ENCODE peak calls at places on chromosomes 7 and 10, in ten cellular contexts. One of them, this sample, is unnamed.

GRCh38 chr7:4513450-4513849 is 168.6 kb upstream of the FOXK1 start:
- DNase-seq in Right ventricle myocardium superior: no peak
- DNase-seq in esophagus muscularis mucosa: no peak
- DNase-seq in naive thymus-derived CD8-positive, alpha-beta T cell: no peak
- DNase-seq in fibroblast of the aortic adventitia: no peak
- DNase-seq in HCEC 1CT: no peak
- DNase-seq in activated CD8-positive, alpha-beta memory T cell treated with anti-CD3 and anti-CD28 coated beads for 1 hour: no peak
- DNase-seq in CD4-positive, alpha-beta memory T cell: no peak
- DNase-seq in heart left ventricle: no peak
- DNase-seq in NCI-H1436: no peak
- DNase-seq in this sample: no peak

GRCh38 chr10:57979986-57980385 is 287.7 kb downstream of the IPMK start:
- DNase-seq in activated CD8-positive, alpha-beta memory T cell treated with anti-CD3 and anti-CD28 coated beads for 1 hour: no peak
- DNase-seq in fibroblast of the aortic adventitia: no peak
- DNase-seq in heart left ventricle: no peak
- DNase-seq in CD4-positive, alpha-beta memory T cell: no peak
- DNase-seq in esophagus muscularis mucosa: no peak
- DNase-seq in naive thymus-derived CD8-positive, alpha-beta T cell: no peak
- DNase-seq in HCEC 1CT: peak; percentile 15
- DNase-seq in Right ventricle myocardium superior: no peak
- DNase-seq in NCI-H1436: no peak
- DNase-seq in this sample: no peak

GRCh38 chr7:47371733-47372368 is 210.1 kb downstream of the TNS3 start:
- DNase-seq in fibroblast of the aortic adventitia: no peak
- DNase-seq in heart left ventricle: peak; percentile 85
- DNase-seq in Right ventricle myocardium superior: peak; percentile 91
- DNase-seq in activated CD8-positive, alpha-beta memory T cell treated with anti-CD3 and anti-CD28 coated beads for 1 hour: no peak
- DNase-seq in CD4-positive, alpha-beta memory T cell: no peak
- DNase-seq in esophagus muscularis mucosa: no peak
- DNase-seq in naive thymus-derived CD8-positive, alpha-beta T cell: no peak
- DNase-seq in NCI-H1436: peak; percentile 2
- DNase-seq in HCEC 1CT: no peak
- DNase-seq in this sample: peak; percentile 89

GRCh38 chr10:32909461-32909860 is 48.6 kb downstream of the ITGB1 start:
- DNase-seq in NCI-H1436: no peak
- DNase-seq in HCEC 1CT: no peak
- DNase-seq in naive thymus-derived CD8-positive, alpha-beta T cell: no peak
- DNase-seq in heart left ventricle: no peak
- DNase-seq in Right ventricle myocardium superior: no peak
- DNase-seq in activated CD8-positive, alpha-beta memory T cell treated with anti-CD3 and anti-CD28 coated beads for 1 hour: no peak
- DNase-seq in fibroblast of the aortic adventitia: no peak
- DNase-seq in esophagus muscularis mucosa: no peak
- DNase-seq in CD4-positive, alpha-beta memory T cell: no peak
- DNase-seq in this sample: no peak

GRCh38 chr7:156022483-156023459 is 210.5 kb upstream of the SHH start:
- DNase-seq in HCEC 1CT: no peak
- DNase-seq in CD4-positive, alpha-beta memory T cell: no peak
- DNase-seq in naive thymus-derived CD8-positive, alpha-beta T cell: no peak
- DNase-seq in esophagus muscularis mucosa: peak; percentile 85
- DNase-seq in heart left ventricle: no peak
- DNase-seq in fibroblast of the aortic adventitia: no peak
- DNase-seq in activated CD8-positive, alpha-beta memory T cell treated with anti-CD3 and anti-CD28 coated beads for 1 hour: no peak
- DNase-seq in Right ventricle myocardium superior: no peak
- DNase-seq in NCI-H1436: no peak
- DNase-seq in this sample: no peak

GRCh38 chr10:80460399-80461207 is 6.5 kb downstream of the TSPAN14 start:
- DNase-seq in NCI-H1436: no peak
- DNase-seq in esophagus muscularis mucosa: no peak
- DNase-seq in heart left ventricle: no peak
- DNase-seq in HCEC 1CT: no peak
- DNase-seq in activated CD8-positive, alpha-beta memory T cell treated with anti-CD3 and anti-CD28 coated beads for 1 hour: no peak
- DNase-seq in CD4-positive, alpha-beta memory T cell: no peak
- DNase-seq in Right ventricle myocardium superior: peak; percentile 59
- DNase-seq in fibroblast of the aortic adventitia: peak; percentile 49
- DNase-seq in naive thymus-derived CD8-positive, alpha-beta T cell: no peak
- DNase-seq in this sample: peak; percentile 92

GRCh38 chr10:44786451-44786850 is 124.7 kb upstream of the TMEM72 start:
- DNase-seq in esophagus muscularis mucosa: peak; percentile 64
- DNase-seq in NCI-H1436: no peak
- DNase-seq in HCEC 1CT: no peak
- DNase-seq in heart left ventricle: no peak
- DNase-seq in activated CD8-positive, alpha-beta memory T cell treated with anti-CD3 and anti-CD28 coated beads for 1 hour: no peak
- DNase-seq in naive thymus-derived CD8-positive, alpha-beta T cell: no peak
- DNase-seq in fibroblast of the aortic adventitia: peak; percentile 97
- DNase-seq in CD4-positive, alpha-beta memory T cell: no peak
- DNase-seq in Right ventricle myocardium superior: no peak
- DNase-seq in this sample: no peak

GRCh38 chr7:88169717-88170320 is 50.0 kb downstream of the SRI start:
- DNase-seq in fibroblast of the aortic adventitia: peak; percentile 26
- DNase-seq in activated CD8-positive, alpha-beta memory T cell treated with anti-CD3 and anti-CD28 coated beads for 1 hour: no peak
- DNase-seq in HCEC 1CT: no peak
- DNase-seq in NCI-H1436: no peak
- DNase-seq in CD4-positive, alpha-beta memory T cell: no peak
- DNase-seq in esophagus muscularis mucosa: no peak
- DNase-seq in Right ventricle myocardium superior: no peak
- DNase-seq in heart left ventricle: no peak
- DNase-seq in naive thymus-derived CD8-positive, alpha-beta T cell: no peak
- DNase-seq in this sample: peak; percentile 15

GRCh38 chr7:102138676-102139075 is 148.0 kb upstream of the SH2B2 start:
- DNase-seq in NCI-H1436: no peak
- DNase-seq in esophagus muscularis mucosa: no peak
- DNase-seq in CD4-positive, alpha-beta memory T cell: no peak
- DNase-seq in Right ventricle myocardium superior: no peak
- DNase-seq in heart left ventricle: no peak
- DNase-seq in fibroblast of the aortic adventitia: no peak
- DNase-seq in HCEC 1CT: no peak
- DNase-seq in activated CD8-positive, alpha-beta memory T cell treated with anti-CD3 and anti-CD28 coated beads for 1 hour: no peak
- DNase-seq in naive thymus-derived CD8-positive, alpha-beta T cell: no peak
- DNase-seq in this sample: no peak

GRCh38 chr10:3140280-3140679 is 32.3 kb downstream of the PITRM1 start:
- DNase-seq in CD4-positive, alpha-beta memory T cell: no peak
- DNase-seq in esophagus muscularis mucosa: no peak
- DNase-seq in fibroblast of the aortic adventitia: peak; percentile 30
- DNase-seq in NCI-H1436: no peak
- DNase-seq in HCEC 1CT: no peak
- DNase-seq in naive thymus-derived CD8-positive, alpha-beta T cell: no peak
- DNase-seq in Right ventricle myocardium superior: no peak
- DNase-seq in activated CD8-positive, alpha-beta memory T cell treated with anti-CD3 and anti-CD28 coated beads for 1 hour: no peak
- DNase-seq in heart left ventricle: no peak
- DNase-seq in this sample: no peak

GRCh38 chr10:50560370-50560769 is 63.4 kb downstream of the SGMS1 start:
- DNase-seq in heart left ventricle: no peak
- DNase-seq in CD4-positive, alpha-beta memory T cell: no peak
- DNase-seq in fibroblast of the aortic adventitia: no peak
- DNase-seq in esophagus muscularis mucosa: no peak
- DNase-seq in Right ventricle myocardium superior: no peak
- DNase-seq in NCI-H1436: no peak
- DNase-seq in HCEC 1CT: no peak
- DNase-seq in naive thymus-derived CD8-positive, alpha-beta T cell: no peak
- DNase-seq in activated CD8-positive, alpha-beta memory T cell treated with anti-CD3 and anti-CD28 coated beads for 1 hour: no peak
- DNase-seq in this sample: no peak

GRCh38 chr10:22219308-22219707 is 1.5 kb upstream of the EBLN1 start:
- DNase-seq in fibroblast of the aortic adventitia: peak; percentile 0
- DNase-seq in NCI-H1436: no peak
- DNase-seq in Right ventricle myocardium superior: no peak
- DNase-seq in activated CD8-positive, alpha-beta memory T cell treated with anti-CD3 and anti-CD28 coated beads for 1 hour: no peak
- DNase-seq in heart left ventricle: no peak
- DNase-seq in CD4-positive, alpha-beta memory T cell: no peak
- DNase-seq in esophagus muscularis mucosa: no peak
- DNase-seq in HCEC 1CT: peak; percentile 59
- DNase-seq in naive thymus-derived CD8-positive, alpha-beta T cell: no peak
- DNase-seq in this sample: no peak

GRCh38 chr7:69019437-69019836 is 578.8 kb upstream of the AUTS2 start:
- DNase-seq in heart left ventricle: no peak
- DNase-seq in Right ventricle myocardium superior: no peak
- DNase-seq in esophagus muscularis mucosa: peak; percentile 8
- DNase-seq in naive thymus-derived CD8-positive, alpha-beta T cell: no peak
- DNase-seq in HCEC 1CT: no peak
- DNase-seq in fibroblast of the aortic adventitia: no peak
- DNase-seq in NCI-H1436: no peak
- DNase-seq in CD4-positive, alpha-beta memory T cell: no peak
- DNase-seq in activated CD8-positive, alpha-beta memory T cell treated with anti-CD3 and anti-CD28 coated beads for 1 hour: no peak
- DNase-seq in this sample: no peak

GRCh38 chr7:81244213-81244612 is 325.4 kb upstream of the SEMA3C start:
- DNase-seq in CD4-positive, alpha-beta memory T cell: no peak
- DNase-seq in naive thymus-derived CD8-positive, alpha-beta T cell: no peak
- DNase-seq in heart left ventricle: no peak
- DNase-seq in Right ventricle myocardium superior: no peak
- DNase-seq in activated CD8-positive, alpha-beta memory T cell treated with anti-CD3 and anti-CD28 coated beads for 1 hour: no peak
- DNase-seq in fibroblast of the aortic adventitia: peak; percentile 37
- DNase-seq in NCI-H1436: no peak
- DNase-seq in HCEC 1CT: peak; percentile 25
- DNase-seq in esophagus muscularis mucosa: no peak
- DNase-seq in this sample: peak; percentile 3

GRCh38 chr7:24741691-24742639 is 15.3 kb downstream of the GSDME start:
- DNase-seq in Right ventricle myocardium superior: no peak
- DNase-seq in CD4-positive, alpha-beta memory T cell: no peak
- DNase-seq in esophagus muscularis mucosa: peak; percentile 92
- DNase-seq in naive thymus-derived CD8-positive, alpha-beta T cell: no peak
- DNase-seq in HCEC 1CT: peak; percentile 96
- DNase-seq in activated CD8-positive, alpha-beta memory T cell treated with anti-CD3 and anti-CD28 coated beads for 1 hour: no peak
- DNase-seq in NCI-H1436: no peak
- DNase-seq in fibroblast of the aortic adventitia: peak; percentile 31
- DNase-seq in heart left ventricle: peak; percentile 65
- DNase-seq in this sample: peak; percentile 96

GRCh38 chr7:99123571-99124033 is 20.3 kb downstream of the SMURF1 start:
- DNase-seq in CD4-positive, alpha-beta memory T cell: no peak
- DNase-seq in NCI-H1436: no peak
- DNase-seq in Right ventricle myocardium superior: no peak
- DNase-seq in activated CD8-positive, alpha-beta memory T cell treated with anti-CD3 and anti-CD28 coated beads for 1 hour: no peak
- DNase-seq in fibroblast of the aortic adventitia: peak; percentile 78
- DNase-seq in esophagus muscularis mucosa: no peak
- DNase-seq in naive thymus-derived CD8-positive, alpha-beta T cell: no peak
- DNase-seq in heart left ventricle: no peak
- DNase-seq in HCEC 1CT: peak; percentile 39
- DNase-seq in this sample: no peak

GRCh38 chr7:94696981-94697670 is 41.2 kb upstream of the SGCE start:
- DNase-seq in NCI-H1436: no peak
- DNase-seq in Right ventricle myocardium superior: no peak
- DNase-seq in esophagus muscularis mucosa: no peak
- DNase-seq in activated CD8-positive, alpha-beta memory T cell treated with anti-CD3 and anti-CD28 coated beads for 1 hour: no peak
- DNase-seq in naive thymus-derived CD8-positive, alpha-beta T cell: no peak
- DNase-seq in fibroblast of the aortic adventitia: peak; percentile 97
- DNase-seq in HCEC 1CT: peak; percentile 96
- DNase-seq in heart left ventricle: no peak
- DNase-seq in CD4-positive, alpha-beta memory T cell: no peak
- DNase-seq in this sample: peak; percentile 15

GRCh38 chr10:51063659-51064535 is 10.4 kb upstream of the PRKG1 start:
- DNase-seq in NCI-H1436: no peak
- DNase-seq in fibroblast of the aortic adventitia: peak; percentile 79
- DNase-seq in activated CD8-positive, alpha-beta memory T cell treated with anti-CD3 and anti-CD28 coated beads for 1 hour: no peak
- DNase-seq in heart left ventricle: no peak
- DNase-seq in esophagus muscularis mucosa: no peak
- DNase-seq in naive thymus-derived CD8-positive, alpha-beta T cell: no peak
- DNase-seq in CD4-positive, alpha-beta memory T cell: no peak
- DNase-seq in HCEC 1CT: peak; percentile 63
- DNase-seq in Right ventricle myocardium superior: no peak
- DNase-seq in this sample: peak; percentile 37

GRCh38 chr7:159088016-159088865 is 56.4 kb downstream of the VIPR2 start:
- DNase-seq in esophagus muscularis mucosa: no peak
- DNase-seq in fibroblast of the aortic adventitia: no peak
- DNase-seq in CD4-positive, alpha-beta memory T cell: no peak
- DNase-seq in naive thymus-derived CD8-positive, alpha-beta T cell: no peak
- DNase-seq in heart left ventricle: no peak
- DNase-seq in activated CD8-positive, alpha-beta memory T cell treated with anti-CD3 and anti-CD28 coated beads for 1 hour: no peak
- DNase-seq in Right ventricle myocardium superior: peak; percentile 25
- DNase-seq in NCI-H1436: no peak
- DNase-seq in HCEC 1CT: no peak
- DNase-seq in this sample: no peak

GRCh38 chr10:95389982-95390381 is 99.2 kb upstream of the PDLIM1 start:
- DNase-seq in HCEC 1CT: no peak
- DNase-seq in fibroblast of the aortic adventitia: no peak
- DNase-seq in heart left ventricle: no peak
- DNase-seq in naive thymus-derived CD8-positive, alpha-beta T cell: no peak
- DNase-seq in esophagus muscularis mucosa: no peak
- DNase-seq in CD4-positive, alpha-beta memory T cell: no peak
- DNase-seq in Right ventricle myocardium superior: no peak
- DNase-seq in NCI-H1436: no peak
- DNase-seq in activated CD8-positive, alpha-beta memory T cell treated with anti-CD3 and anti-CD28 coated beads for 1 hour: no peak
- DNase-seq in this sample: no peak

GRCh38 chr7:20327047-20327446 is 3.7 kb upstream of the ITGB8 start:
- DNase-seq in CD4-positive, alpha-beta memory T cell: no peak
- DNase-seq in HCEC 1CT: peak; percentile 60
- DNase-seq in naive thymus-derived CD8-positive, alpha-beta T cell: no peak
- DNase-seq in esophagus muscularis mucosa: no peak
- DNase-seq in Right ventricle myocardium superior: no peak
- DNase-seq in NCI-H1436: no peak
- DNase-seq in activated CD8-positive, alpha-beta memory T cell treated with anti-CD3 and anti-CD28 coated beads for 1 hour: no peak
- DNase-seq in fibroblast of the aortic adventitia: peak; percentile 84
- DNase-seq in heart left ventricle: no peak
- DNase-seq in this sample: no peak

GRCh38 chr10:31759124-31759798 is 169.4 kb downstream of the ARHGAP12 start:
- DNase-seq in heart left ventricle: peak; percentile 78
- DNase-seq in activated CD8-positive, alpha-beta memory T cell treated with anti-CD3 and anti-CD28 coated beads for 1 hour: peak; percentile 29
- DNase-seq in NCI-H1436: peak; percentile 18
- DNase-seq in naive thymus-derived CD8-positive, alpha-beta T cell: peak; percentile 44
- DNase-seq in Right ventricle myocardium superior: peak; percentile 60
- DNase-seq in HCEC 1CT: no peak
- DNase-seq in CD4-positive, alpha-beta memory T cell: peak; percentile 30
- DNase-seq in fibroblast of the aortic adventitia: peak; percentile 65
- DNase-seq in esophagus muscularis mucosa: no peak
- DNase-seq in this sample: peak; percentile 95

This sample was measured in small intestine.